ENCODE peak calls at places on chromosomes 5 and 9, in five cellular contexts. N, W, J, F and L are unnamed samples.

GRCh38 chr9:14317667-14318255 is 3.8 kb upstream of the NFIB start:
- DNase-seq in N (no peak), W (no peak), J (no peak), F (no peak), L (no peak)

GRCh38 chr9:14909631-14910177 is 524 bp downstream of the FREM1 start:
- DNase-seq in N (no peak), W (no peak), J (no peak), F (peak), L (no peak)

GRCh38 chr5:75522025-75522424 is 10.3 kb downstream of the POLK start:
- DNase-seq in N (peak), W (no peak), J (no peak), F (peak), L (no peak)

GRCh38 chr9:3200331-3200774 is 325.4 kb downstream of the RFX3 start:
- DNase-seq in N (peak), W (no peak), J (no peak), F (peak), L (no peak)

GRCh38 chr5:133662578-133662977 is 50.2 kb upstream of the FSTL4 start:
- DNase-seq in N (no peak), W (no peak), J (peak), F (peak), L (no peak)

GRCh38 chr9:78130853-78131252 is 99.2 kb upstream of the GNAQ start:
- DNase-seq in N (no peak), W (no peak), J (no peak), F (no peak), L (no peak)

GRCh38 chr5:141182248-141182647 is at the start of gene PCDHB16:
- DNase-seq in N (peak), W (peak), J (peak), F (no peak), L (peak)

GRCh38 chr9:22105005-22105722 is 96.1 kb upstream of the CDKN2B start:
- DNase-seq in N (no peak), W (no peak), J (no peak), F (no peak), L (no peak)

DNA sequence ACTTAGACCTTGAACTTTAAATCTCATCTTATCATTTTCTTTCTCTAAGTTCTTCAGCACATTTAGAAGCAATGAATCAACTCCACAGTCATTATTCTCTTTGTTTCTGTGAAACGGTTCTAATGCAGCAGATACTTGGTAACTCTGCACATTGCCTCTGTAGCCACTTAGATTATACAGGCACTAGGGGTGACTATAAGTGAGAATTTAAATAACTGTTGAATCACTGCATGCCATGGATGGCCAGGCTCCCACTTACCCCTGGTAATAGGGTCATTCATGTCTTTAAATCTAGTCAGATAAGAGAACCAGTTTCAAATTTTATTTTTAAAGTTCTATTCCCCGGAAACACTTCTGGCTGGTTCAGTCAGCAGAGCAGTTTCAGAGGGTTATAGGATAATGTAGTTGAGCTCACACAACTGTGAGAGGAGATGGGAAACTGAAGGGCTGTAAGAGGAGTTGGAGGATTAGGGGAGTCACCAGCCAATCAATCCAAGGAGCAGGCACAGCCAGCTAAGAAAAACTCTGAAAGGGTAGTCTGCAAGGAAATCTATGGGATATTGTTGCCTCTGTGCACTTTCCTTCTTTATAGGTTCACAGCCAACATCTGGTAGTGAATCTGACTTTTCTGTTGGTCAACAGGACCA is 4.2 kb upstream of the MINAR2 start:
- DNase-seq in N (no peak), W (no peak), J (no peak), F (no peak), L (no peak)
- TF ChIP-seq CTCF in N (no peak), W (no peak), J (no peak), F (no peak), L (no peak)

GRCh38 chr9:137116027-137116507 is 1.5 kb upstream of the DPP7 start:
- DNase-seq in N (no peak), W (no peak), J (no peak), F (no peak), L (no peak)

GRCh38 chr9:137115394-137116026 is 977 bp upstream of the DPP7 start:
- DNase-seq in N (no peak), W (no peak), J (no peak), F (no peak), L (no peak)

GRCh38 chr9:137113385-137114159 is 961 bp downstream of the DPP7 start:
- DNase-seq in N (no peak), W (no peak), J (no peak), F (no peak), L (peak)

GRCh38 chr9:137114220-137114612 is 317 bp downstream of the DPP7 start:
- DNase-seq in N (no peak), W (no peak), J (peak), F (no peak), L (no peak)

GRCh38 chr9:137114613-137115393 is at the start of gene DPP7:
- DNase-seq in N (no peak), W (no peak), J (peak), F (peak), L (peak)
- H3K9ac ChIP-seq in N (no peak), W (no peak), J (no peak), F (peak), L (no peak)

DNA sequence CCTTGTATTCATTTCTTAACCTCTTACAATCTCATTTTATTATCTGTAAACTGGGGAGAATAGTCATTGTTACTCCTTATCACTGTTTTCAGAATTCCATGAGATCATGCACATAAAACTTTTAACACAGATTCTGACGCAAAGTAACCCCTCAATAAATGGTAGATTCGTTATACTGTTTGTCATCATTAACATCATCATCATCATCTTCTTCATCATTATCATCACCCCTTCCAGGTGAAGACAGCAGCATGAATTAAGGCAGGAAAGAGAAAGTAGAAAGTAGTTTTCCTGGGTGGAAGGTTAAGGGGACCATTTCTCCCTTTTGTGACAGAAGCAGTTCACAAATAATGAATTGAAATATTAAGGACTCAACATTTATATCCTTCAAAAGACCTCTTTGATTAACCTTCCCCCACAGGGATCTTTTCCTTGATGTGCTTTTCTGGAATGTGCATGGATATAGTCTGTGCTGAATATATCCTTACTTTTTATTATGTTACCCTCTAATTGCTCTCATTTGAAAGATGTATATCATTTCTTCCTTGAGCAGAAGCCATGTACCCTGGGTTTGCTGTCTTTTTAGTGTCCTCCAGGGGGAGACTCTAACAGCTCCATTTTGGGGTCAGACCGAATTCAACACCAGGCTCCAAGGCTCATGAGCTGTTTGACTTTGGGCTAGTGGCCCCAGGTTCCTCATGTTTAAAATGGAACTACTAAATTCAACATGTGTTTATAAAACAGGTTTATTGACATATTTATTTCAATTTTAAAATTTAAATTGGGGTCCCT is 1029.9 kb upstream of the WWC1 start:
- DNase-seq in N (no peak), W (peak), J (peak), F (no peak), L (no peak)
- TF ChIP-seq CTCF in N (peak), W (peak), J (peak), F (peak), L (peak)

GRCh38 chr5:149271717-149272558 is at the start of gene AFAP1L1:
- DNase-seq in N (peak), W (peak), J (peak), F (peak), L (peak)
- H3K9ac ChIP-seq in N (peak), W (no peak), J (no peak), F (peak), L (peak)

GRCh38 chr9:95079461-95079860 is 238.0 kb downstream of the FANCC start:
- DNase-seq in N (no peak), W (no peak), J (no peak), F (no peak), L (no peak)

GRCh38 chr9:95078516-95078915 is 239.0 kb downstream of the FANCC start:
- DNase-seq in N (no peak), W (no peak), J (no peak), F (no peak), L (no peak)

GRCh38 chr9:95077766-95078382 is 239.6 kb downstream of the FANCC start:
- DNase-seq in N (no peak), W (no peak), J (no peak), F (no peak), L (no peak)

GRCh38 chr9:95077053-95077765 is 240.3 kb downstream of the FANCC start:
- DNase-seq in N (no peak), W (peak), J (no peak), F (no peak), L (no peak)

DNA sequence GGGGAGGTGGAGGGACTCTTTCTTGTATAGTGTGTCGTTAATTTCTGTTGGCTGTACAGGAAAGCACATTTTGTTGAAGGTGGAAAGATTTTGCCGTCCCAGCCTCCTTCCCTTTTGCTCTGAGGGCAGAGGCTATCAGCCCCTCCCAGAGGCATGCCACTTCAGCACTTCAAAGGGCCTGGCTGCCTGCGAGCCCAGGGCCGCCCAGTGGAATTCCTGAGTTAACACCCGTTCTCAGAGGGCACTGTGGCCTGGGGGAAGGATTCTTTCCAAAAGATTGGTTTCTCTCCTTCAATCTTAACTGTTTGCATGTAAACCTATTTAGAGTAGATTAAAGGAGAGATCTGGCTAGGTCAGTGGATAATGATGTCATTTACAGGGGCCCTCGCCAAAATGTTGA is 238.6 kb downstream of the FANCC start:
- DNase-seq in N (no peak), W (peak), J (peak), F (no peak), L (no peak)
- TF ChIP-seq CTCF in N (no peak), W (peak), J (peak), F (no peak), L (no peak)

GRCh38 chr9:114004221-114004716 is 73.8 kb downstream of the AMBP start:
- DNase-seq in N (peak), W (peak), J (peak), F (no peak), L (peak)
- H3K9ac ChIP-seq in N (no peak), W (no peak), J (no peak), F (no peak), L (no peak)

GRCh38 chr5:23991406-23991805 is 484.0 kb downstream of the PRDM9 start:
- DNase-seq in N (no peak), W (no peak), J (no peak), F (no peak), L (no peak)

GRCh38 chr5:23996525-23996924 is 489.1 kb downstream of the PRDM9 start:
- DNase-seq in N (no peak), W (no peak), J (peak), F (no peak), L (no peak)

DNA sequence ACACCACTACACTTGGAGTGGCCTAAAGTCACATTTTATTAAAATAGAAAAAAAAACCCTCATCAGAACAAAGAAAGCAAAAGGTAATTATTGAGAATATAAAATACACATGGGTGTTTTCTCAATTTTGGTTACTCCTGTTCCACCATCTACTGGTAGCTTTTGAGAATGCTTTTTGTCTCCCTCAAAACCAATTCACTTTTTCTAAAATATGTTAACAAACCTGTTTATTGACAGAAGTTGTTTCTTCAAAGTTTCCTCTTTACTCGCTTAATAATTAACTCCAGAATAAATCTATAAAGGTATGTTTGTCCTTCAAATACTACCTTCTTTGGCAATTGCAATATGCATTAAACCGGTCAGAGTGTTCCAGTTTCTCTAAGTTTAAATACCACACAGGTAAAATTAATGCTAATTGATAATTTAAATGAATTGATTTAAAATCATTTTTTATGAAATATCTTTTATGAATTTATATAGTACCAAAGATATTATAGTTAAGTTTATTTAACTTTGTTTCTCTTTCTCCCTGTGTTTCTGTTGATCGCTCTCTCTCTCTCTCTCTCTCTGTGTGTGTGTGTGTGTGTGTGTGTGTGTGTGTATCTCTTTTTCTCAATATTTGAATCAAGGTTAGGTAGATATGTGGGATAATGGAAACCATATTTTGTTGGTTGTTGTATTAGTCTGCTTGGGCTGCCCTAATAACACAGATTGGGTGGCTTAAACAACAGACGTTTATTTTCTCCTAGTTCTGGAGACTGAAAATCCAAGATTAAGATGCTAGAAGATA is 487.4 kb downstream of the PRDM9 start:
- DNase-seq in N (no peak), W (no peak), J (no peak), F (peak), L (no peak)
- TF ChIP-seq CTCF in N (no peak), W (peak), J (peak), F (peak), L (no peak)